ENCODE peak calls at places on chromosomes 16 and 17, in four cellular contexts. Z is stimulated activated CD4-positive, alpha-beta T cell treated with anti-CD3 and anti-CD28 coated beads, TNF-alpha, amount 100 ng/mL, for 48 hours; F is lower leg skin; G is psoas muscle. I is an unnamed sample.

GRCh38 chr16:70553645-70554044 is 30.0 kb downstream of the SF3B3 start:
- DNase-seq in F (no peak), G (no peak), Z (no peak), I (no peak)

GRCh38 chr17:78416791-78417530 is 38.5 kb downstream of the PGS1 start:
- DNase-seq in F (no peak), Z (no peak), G (peak; percentile 51), I (no peak)

GRCh38 chr17:17570207-17570797 is 21.2 kb downstream of the PEMT start:
- DNase-seq in Z (no peak), G (peak; percentile 80), F (no peak), I (no peak)

GRCh38 chr16:66295761-66296546 is 70.5 kb upstream of the CDH5 start:
- DNase-seq in Z (no peak), F (peak; percentile 66), G (no peak), I (peak; percentile 1)

GRCh38 chr17:53722407-53722806 is 100.3 kb upstream of the KIF2B start:
- DNase-seq in Z (no peak), G (no peak), F (no peak), I (no peak)

GRCh38 chr17:69702078-69702477 is 287.6 kb downstream of the MAP2K6 start:
- DNase-seq in Z (no peak), F (no peak), G (no peak), I (no peak)

GRCh38 chr17:80826955-80827645 is 164.5 kb upstream of the CHMP6 start:
- DNase-seq in Z (no peak), F (peak; percentile 95), G (peak; percentile 92), I (peak; percentile 35)

GRCh38 chr16:138049-138417 is 440 bp downstream of the NPRL3 start:
- DNase-seq in Z (no peak), G (peak; percentile 65), F (no peak), I (peak; percentile 39)

GRCh38 chr17:51121620-51122472 is 1.2 kb upstream of the SPAG9 start:
- DNase-seq in G (peak; percentile 96), Z (peak; percentile 90), F (peak; percentile 99), I (peak; percentile 95)

GRCh38 chr17:66748578-66748977 is 86.3 kb upstream of the CACNG5 start:
- DNase-seq in G (no peak), Z (no peak), F (peak; percentile 53), I (no peak)

GRCh38 chr16:86909359-86910145 is 331.2 kb downstream of the FOXL1 start:
- DNase-seq in Z (no peak), G (no peak), F (no peak), I (no peak)

GRCh38 chr16:1152651-1153259 is at the start of gene CACNA1H:
- DNase-seq in Z (peak; percentile 8), G (no peak), F (no peak), I (peak; percentile 63)

GRCh38 chr17:38463451-38463858 is 35.2 kb downstream of the ARHGAP23 start:
- DNase-seq in Z (no peak), F (peak; percentile 92), G (no peak), I (no peak)

GRCh38 chr16:89412811-89413210 is 77.5 kb downstream of the ANKRD11 start:
- DNase-seq in G (no peak), F (no peak), Z (no peak), I (no peak)

GRCh38 chr16:89550421-89550988 is 10.0 kb upstream of the RPL13 start:
- DNase-seq in G (no peak), F (no peak), Z (no peak), I (no peak)

GRCh38 chr17:10171057-10171456 is 27.3 kb downstream of the GAS7 start:
- DNase-seq in F (peak; percentile 89), Z (no peak), G (peak; percentile 70), I (no peak)

GRCh38 chr16:12637002-12637401 is 166.7 kb downstream of the CPPED1 start:
- DNase-seq in F (no peak), G (no peak), Z (no peak), I (no peak)

GRCh38 chr17:56793947-56794346 is 39.8 kb downstream of the C17orf67 start:
- DNase-seq in G (no peak), F (peak; percentile 21), Z (no peak), I (no peak)

GRCh38 chr17:16465861-16466338 is 26.1 kb downstream of the LRRC75A start:
- DNase-seq in F (no peak), G (no peak), Z (no peak), I (no peak)

GRCh38 chr16:4426021-4426684 is 485 bp downstream of the DNAJA3 start:
- DNase-seq in G (no peak), Z (no peak), F (no peak), I (no peak)

GRCh38 chr17:8072727-8073461 is 14.6 kb downstream of the ALOX12B start:
- DNase-seq in G (no peak), Z (no peak), F (no peak), I (peak; percentile 45)

GRCh38 chr17:77546772-77547201 is 406.0 kb downstream of the SEC14L1 start:
- DNase-seq in G (no peak), Z (no peak), F (no peak), I (no peak)

GRCh38 chr17:81338301-81339179 is 43.4 kb upstream of the SLC38A10 start:
- DNase-seq in Z (no peak), F (no peak), G (peak; percentile 53), I (no peak)

GRCh38 chr17:27354051-27354490 is 60.2 kb downstream of the WSB1 start:
- DNase-seq in Z (no peak), F (no peak), G (no peak), I (no peak)

I was measured in activated CD4-positive, alpha-beta memory T cell treated with anti-CD3 and anti-CD28 coated beads for 36 hours.